ENCODE peak calls at places on chromosome 3, in ten cellular contexts. I is fibroblast of mammary gland; M is IMR-90; W is HCT116; N is endothelial cell; R is retinal pigment epithelial cell; X is HFFc6; E is CD8-positive, alpha-beta T cell; V is cardiac muscle cell; S is upper lobe of right lung. K is an unnamed sample.

GRCh38 chr3:41881233-41881821 is 80.6 kb downstream of the ULK4 start:
- DNase-seq in E (no peak), V (peak; percentile 66), R (no peak), S (no peak), X (peak; percentile 37), M (peak; percentile 48), W (no peak), I (peak; percentile 51), N (peak; percentile 21), K (no peak)

GRCh38 chr3:19769694-19770093 is 164.3 kb downstream of the EFHB start:
- DNase-seq in S (no peak), R (no peak), N (no peak), X (no peak), I (no peak), V (no peak), W (no peak), M (no peak), E (no peak), K (no peak)

GRCh38 chr3:195240171-195240701 is 30.7 kb downstream of the XXYLT1 start:
- DNase-seq in N (no peak), R (no peak), M (no peak), V (no peak), S (peak; percentile 65), W (no peak), X (no peak), E (peak; percentile 41), I (no peak), K (no peak)

GRCh38 chr3:79339846-79340245 is 428.0 kb downstream of the ROBO1 start:
- DNase-seq in R (no peak), E (no peak), W (no peak), M (no peak), V (no peak), S (no peak), N (no peak), I (no peak), X (no peak), K (no peak)

GRCh38 chr3:101886626-101887025 is 37.3 kb downstream of the NFKBIZ start:
- DNase-seq in V (no peak), N (no peak), E (no peak), R (no peak), W (no peak), I (no peak), S (no peak), M (no peak), X (no peak), K (no peak)

GRCh38 chr3:107994181-107994580 is 96.7 kb downstream of the CD47 start:
- DNase-seq in M (no peak), N (no peak), W (no peak), X (no peak), I (no peak), S (no peak), E (no peak), R (no peak), V (no peak), K (no peak)

GRCh38 chr3:141726483-141726882 is 11.6 kb upstream of the RNF7 start:
- DNase-seq in X (no peak), V (no peak), I (no peak), S (no peak), N (no peak), W (no peak), R (no peak), M (no peak), E (no peak), K (no peak)

GRCh38 chr3:142963266-142964149 is at the start of gene PAQR9:
- DNase-seq in I (no peak), R (no peak), E (no peak), X (no peak), W (no peak), S (peak; percentile 60), V (peak; percentile 24), M (no peak), N (peak; percentile 30), K (peak; percentile 72)

GRCh38 chr3:10956991-10957390 is 35.6 kb upstream of the SLC6A1 start:
- DNase-seq in X (no peak), I (no peak), W (no peak), S (no peak), R (no peak), E (no peak), V (no peak), N (no peak), M (no peak), K (no peak)

GRCh38 chr3:45322616-45323015 is 65.8 kb upstream of the LARS2 start:
- DNase-seq in S (no peak), I (no peak), E (peak; percentile 35), W (no peak), V (no peak), M (no peak), N (no peak), X (no peak), R (no peak), K (no peak)

GRCh38 chr3:48243886-48244285 is 3.0 kb downstream of the ZNF589 start:
- DNase-seq in S (peak; percentile 10), X (no peak), I (no peak), E (no peak), N (no peak), W (no peak), V (no peak), M (no peak), R (no peak), K (no peak)

GRCh38 chr3:94612631-94613030 is 549.8 kb downstream of the NSUN3 start:
- DNase-seq in R (no peak), X (no peak), N (no peak), W (no peak), I (no peak), S (no peak), V (no peak), E (no peak), M (no peak), K (no peak)

GRCh38 chr3:42535981-42536784 is 33.7 kb downstream of the VIPR1 start:
- DNase-seq in W (no peak), X (peak; percentile 3), E (peak; percentile 67), M (no peak), I (peak; percentile 11), S (no peak), V (peak; percentile 34), N (peak; percentile 47), R (no peak), K (no peak)

GRCh38 chr3:194262345-194263305 is 88.5 kb downstream of the CPN2 start:
- DNase-seq in S (peak; percentile 4), N (no peak), W (no peak), V (no peak), X (no peak), R (no peak), E (no peak), I (no peak), M (no peak), K (no peak)

GRCh38 chr3:195069501-195070251 is 201.3 kb downstream of the XXYLT1 start:
- DNase-seq in S (peak; percentile 60), E (no peak), M (no peak), V (no peak), I (no peak), R (no peak), N (no peak), X (no peak), W (no peak), K (no peak)

GRCh38 chr3:171812811-171813210 is 2.5 kb upstream of the PLD1 start:
- DNase-seq in R (no peak), S (no peak), X (no peak), M (no peak), V (no peak), E (no peak), W (no peak), I (no peak), N (no peak), K (no peak)

GRCh38 chr3:31895471-31895870 is 85.6 kb downstream of the OSBPL10 start:
- DNase-seq in M (peak; percentile 73), I (peak; percentile 48), N (no peak), S (no peak), X (peak; percentile 68), W (no peak), V (no peak), R (no peak), E (no peak), K (no peak)
- TF ChIP-seq CTCF in M (no peak), I (no peak), N (no peak), S (no peak), X (no peak), W (no peak), V (no peak), R (no peak), E (no peak), K (no peak)

DNA sequence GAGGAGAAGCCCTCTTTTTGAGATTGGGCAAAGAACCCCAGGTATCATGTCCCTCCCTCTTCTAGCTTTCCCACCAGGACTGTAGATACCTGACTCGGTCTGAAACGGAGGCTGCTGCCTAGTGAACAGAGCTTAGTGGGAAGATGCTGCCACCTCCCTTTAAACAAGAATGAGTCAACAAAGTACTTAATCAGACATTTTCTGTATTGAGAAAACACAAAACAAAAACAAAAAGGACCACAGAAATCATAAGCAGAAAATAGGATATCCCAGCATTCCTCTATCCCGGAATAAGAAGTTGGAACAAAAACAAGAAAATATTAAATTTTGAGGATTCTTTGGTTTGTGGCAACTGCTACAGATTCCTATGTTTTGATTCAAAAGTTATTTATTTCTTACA is 51.7 kb upstream of the COL8A1 start:
- DNase-seq in W (no peak), R (no peak), I (peak; percentile 18), S (no peak), X (peak; percentile 17), M (no peak), N (no peak), V (no peak), E (no peak), K (no peak)
- TF ChIP-seq CTCF in W (no peak), R (no peak), I (no peak), S (no peak), X (no peak), M (no peak), N (no peak), V (no peak), E (no peak), K (no peak)

DNA sequence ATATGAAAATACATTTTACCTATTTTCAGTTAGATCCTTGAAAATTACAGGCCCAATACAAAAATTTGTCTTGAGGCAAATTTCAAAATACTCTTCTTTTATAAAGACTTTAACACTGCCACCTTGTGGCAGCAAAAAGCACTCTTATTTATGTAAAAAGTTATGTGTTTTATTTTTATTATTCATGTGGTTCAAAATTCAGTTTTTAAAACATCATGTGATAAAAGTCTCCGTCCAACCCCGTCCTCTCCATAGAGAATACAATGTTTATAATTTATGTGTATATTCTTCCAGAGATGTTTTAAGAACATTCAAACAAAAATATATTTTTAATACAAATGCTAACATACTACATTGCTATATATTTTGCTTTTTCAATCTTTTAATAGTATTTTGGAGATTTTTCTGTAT is 36.9 kb upstream of the TRIM59 start:
- DNase-seq in R (peak; percentile 10), X (peak; percentile 44), V (peak; percentile 73), S (no peak), N (no peak), M (peak; percentile 71), I (peak; percentile 67), E (no peak), W (peak; percentile 18), K (no peak)
- TF ChIP-seq CTCF in R (peak; percentile 53), X (peak; percentile 94), V (peak; percentile 52), S (peak; percentile 75), N (peak; percentile 91), M (peak; percentile 64), I (peak; percentile 52), E (peak; percentile 84), W (peak; percentile 42), K (peak; percentile 80)

DNA sequence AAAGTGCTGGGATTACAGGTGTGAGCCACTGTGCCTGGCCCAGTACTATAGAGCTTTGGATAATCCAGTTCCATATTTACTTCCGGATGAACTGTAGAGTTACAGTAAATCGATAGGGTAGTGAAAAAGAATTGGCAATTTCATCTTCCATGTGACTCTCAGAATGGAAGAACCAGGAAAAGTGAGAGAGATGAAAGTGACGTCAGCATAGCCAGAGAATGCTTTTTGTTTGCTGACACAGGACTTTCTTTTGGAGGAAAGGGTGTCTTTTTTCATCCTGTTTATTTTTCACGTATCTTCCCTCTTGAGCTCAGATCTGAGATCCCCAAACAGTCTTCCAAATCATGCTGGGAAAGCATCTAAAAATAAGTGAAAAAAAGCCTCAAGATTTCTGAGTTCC is 91.2 kb upstream of the KCNAB1 start:
- DNase-seq in V (no peak), W (no peak), S (no peak), R (no peak), I (no peak), E (no peak), X (no peak), M (no peak), N (no peak), K (no peak)
- TF ChIP-seq CTCF in V (no peak), W (no peak), S (no peak), R (no peak), I (no peak), E (no peak), X (no peak), M (no peak), N (no peak), K (no peak)